ENCODE peak calls at places on chromosomes 4 and X, in eight cellular contexts. S is CD8-positive, alpha-beta T cell; H is iPS-NIHi11; O is iris pigment epithelial cell; V is effector CD4-positive, alpha-beta T cell; N is dermis blood vessel endothelial cell; T is activated T-cell treated with anti-CD3 and anti-CD28 coated beads, Interleukin-2, amount 50 U/mL, for 1 hour; M is HTR-8/SVneo. B is an unnamed sample.

GRCh38 chrX:43949669-43950068 is 23.5 kb downstream of the NDP start:
- DNase-seq in S (peak; percentile 17), O (no peak), M (peak; percentile 31), V (no peak), H (peak; percentile 44), T (peak; percentile 33), N (peak; percentile 46), B (no peak)

GRCh38 chr4:62457356-62457755 is 1257.2 kb downstream of the ADGRL3 start:
- DNase-seq in T (no peak), M (no peak), N (no peak), S (no peak), O (peak; percentile 0), V (no peak), H (no peak), B (peak; percentile 49)

GRCh38 chr4:81255524-81255923 is 40.5 kb upstream of the PRKG2 start:
- DNase-seq in S (no peak), V (no peak), M (no peak), N (no peak), O (peak; percentile 94), H (no peak), T (no peak), B (peak; percentile 47)

GRCh38 chrX:107450823-107451509 is 1.5 kb downstream of the FRMPD3 start:
- DNase-seq in T (peak; percentile 24), V (no peak), O (no peak), M (no peak), S (peak; percentile 11), H (peak; percentile 54), N (no peak), B (no peak)

GRCh38 chrX:150450519-150451177 is 87.5 kb downstream of the MAMLD1 start:
- DNase-seq in T (no peak), S (no peak), V (no peak), H (no peak), N (no peak), O (no peak), M (no peak), B (no peak)

GRCh38 chr4:101171747-101172146 is 175.6 kb downstream of the PPP3CA start:
- DNase-seq in T (no peak), V (no peak), M (no peak), N (no peak), O (no peak), S (no peak), H (no peak), B (no peak)

GRCh38 chr4:35125995-35126712 is 1118.2 kb downstream of the ARAP2 start:
- DNase-seq in V (no peak), T (no peak), O (no peak), H (no peak), S (no peak), N (no peak), M (no peak), B (peak; percentile 6)

GRCh38 chrX:132634521-132634920 is 145.7 kb upstream of the MBNL3 start:
- DNase-seq in V (no peak), H (no peak), O (no peak), N (peak; percentile 24), T (no peak), S (no peak), M (no peak), B (no peak)

GRCh38 chrX:78945186-78945912 is at the start of gene P2RY10:
- DNase-seq in S (peak; percentile 33), N (no peak), V (peak; percentile 25), T (no peak), H (no peak), O (no peak), M (no peak), B (no peak)

B was measured in MCF 10A.